ENCODE peak calls at places on chromosomes 3 and 15, in six cellular contexts. One of them, this sample, is unnamed.

GRCh38 chr3:185702564-185703225 is 116.6 kb downstream of the SENP2 start:
- DNase-seq in EH: peak
- DNase-seq in substantia nigra: no peak
- DNase-seq in GM23248: no peak
- DNase-seq in HEK293T: peak
- DNase-seq in NT2/D1: no peak
- DNase-seq in this sample: no peak

GRCh38 chr3:126070146-126070545 is 13.8 kb downstream of the SLC41A3 start:
- DNase-seq in EH: no peak
- DNase-seq in substantia nigra: peak
- DNase-seq in GM23248: no peak
- DNase-seq in HEK293T: no peak
- DNase-seq in NT2/D1: no peak
- DNase-seq in this sample: no peak

GRCh38 chr15:60972866-60973265 is 256.2 kb downstream of the RORA start:
- DNase-seq in EH: peak
- DNase-seq in substantia nigra: no peak
- DNase-seq in GM23248: peak
- DNase-seq in HEK293T: no peak
- DNase-seq in NT2/D1: no peak
- DNase-seq in this sample: no peak

GRCh38 chr3:136990826-136991225 is 33.0 kb downstream of the IL20RB start:
- DNase-seq in EH: no peak
- DNase-seq in substantia nigra: no peak
- DNase-seq in GM23248: no peak
- DNase-seq in HEK293T: peak
- DNase-seq in NT2/D1: no peak
- DNase-seq in this sample: no peak

GRCh38 chr15:86611392-86612040 is 531.8 kb downstream of the AGBL1 start:
- DNase-seq in EH: no peak
- DNase-seq in substantia nigra: no peak
- DNase-seq in GM23248: no peak
- DNase-seq in HEK293T: no peak
- DNase-seq in NT2/D1: no peak
- DNase-seq in this sample: no peak

GRCh38 chr3:46665763-46666470 is 27.6 kb downstream of the ALS2CL start:
- DNase-seq in EH: no peak
- DNase-seq in substantia nigra: no peak
- DNase-seq in GM23248: no peak
- DNase-seq in HEK293T: no peak
- DNase-seq in NT2/D1: no peak
- DNase-seq in this sample: peak

GRCh38 chr15:29773816-29774215 is 48.5 kb downstream of the TJP1 start:
- DNase-seq in EH: peak
- DNase-seq in substantia nigra: no peak
- DNase-seq in GM23248: peak
- DNase-seq in HEK293T: no peak
- DNase-seq in NT2/D1: no peak
- DNase-seq in this sample: no peak

GRCh38 chr3:33624756-33625155 is 93.3 kb downstream of the CLASP2 start:
- DNase-seq in EH: no peak
- DNase-seq in substantia nigra: no peak
- DNase-seq in GM23248: peak
- DNase-seq in HEK293T: no peak
- DNase-seq in NT2/D1: no peak
- DNase-seq in this sample: no peak

GRCh38 chr15:45635191-45635638 is 386 bp downstream of the SQOR start:
- DNase-seq in EH: peak
- DNase-seq in substantia nigra: no peak
- DNase-seq in GM23248: peak
- DNase-seq in HEK293T: peak
- DNase-seq in NT2/D1: no peak
- DNase-seq in this sample: no peak

GRCh38 chr15:81480645-81481053 is 106.6 kb upstream of the TMC3 start:
- DNase-seq in EH: peak
- DNase-seq in substantia nigra: peak
- DNase-seq in GM23248: peak
- DNase-seq in HEK293T: peak
- DNase-seq in NT2/D1: peak
- DNase-seq in this sample: peak

GRCh38 chr15:36090276-36090946 is 489.0 kb upstream of the CDIN1 start:
- DNase-seq in EH: no peak
- DNase-seq in substantia nigra: no peak
- DNase-seq in GM23248: no peak
- DNase-seq in HEK293T: no peak
- DNase-seq in NT2/D1: peak
- DNase-seq in this sample: peak

GRCh38 chr3:100525753-100526612 is 33.6 kb downstream of the TMEM45A start:
- DNase-seq in EH: peak
- DNase-seq in substantia nigra: no peak
- DNase-seq in GM23248: peak
- DNase-seq in HEK293T: peak
- DNase-seq in NT2/D1: no peak
- DNase-seq in this sample: no peak

GRCh38 chr3:11948331-11948730 is 55.9 kb upstream of the SYN2 start:
- DNase-seq in EH: no peak
- DNase-seq in substantia nigra: no peak
- DNase-seq in GM23248: no peak
- DNase-seq in HEK293T: no peak
- DNase-seq in NT2/D1: no peak
- DNase-seq in this sample: no peak

GRCh38 chr3:156181509-156181908 is 61.1 kb downstream of the KCNAB1 start:
- DNase-seq in EH: peak
- DNase-seq in substantia nigra: no peak
- DNase-seq in GM23248: peak
- DNase-seq in HEK293T: no peak
- DNase-seq in NT2/D1: no peak
- DNase-seq in this sample: no peak

GRCh38 chr15:74540135-74540760 is 772 bp upstream of the ARID3B start:
- DNase-seq in EH: peak
- DNase-seq in substantia nigra: no peak
- DNase-seq in GM23248: peak
- DNase-seq in HEK293T: no peak
- DNase-seq in NT2/D1: no peak
- DNase-seq in this sample: no peak

GRCh38 chr3:136343873-136344281 is 93.7 kb downstream of the PCCB start:
- DNase-seq in EH: peak
- DNase-seq in substantia nigra: peak
- DNase-seq in GM23248: peak
- DNase-seq in HEK293T: no peak
- DNase-seq in NT2/D1: no peak
- DNase-seq in this sample: peak

GRCh38 chr15:51077565-51078153 is 17.0 kb downstream of the TNFAIP8L3 start:
- DNase-seq in EH: peak
- DNase-seq in substantia nigra: peak
- DNase-seq in GM23248: peak
- DNase-seq in HEK293T: no peak
- DNase-seq in NT2/D1: peak
- DNase-seq in this sample: peak

GRCh38 chr3:72756900-72757299 is 91.3 kb downstream of the SHQ1 start:
- DNase-seq in EH: no peak
- DNase-seq in substantia nigra: no peak
- DNase-seq in GM23248: no peak
- DNase-seq in HEK293T: no peak
- DNase-seq in NT2/D1: no peak
- DNase-seq in this sample: no peak

GRCh38 chr3:16840111-16840444 is 44.7 kb upstream of the PLCL2 start:
- DNase-seq in EH: no peak
- DNase-seq in substantia nigra: no peak
- DNase-seq in GM23248: no peak
- DNase-seq in HEK293T: no peak
- DNase-seq in NT2/D1: no peak
- DNase-seq in this sample: no peak

GRCh38 chr3:45029216-45029615 is 3.1 kb downstream of the CLEC3B start:
- DNase-seq in EH: no peak
- DNase-seq in substantia nigra: no peak
- DNase-seq in GM23248: no peak
- DNase-seq in HEK293T: no peak
- DNase-seq in NT2/D1: no peak
- DNase-seq in this sample: no peak

GRCh38 chr3:53164911-53165310 is 3.9 kb downstream of the PRKCD start:
- DNase-seq in EH: no peak
- DNase-seq in substantia nigra: no peak
- DNase-seq in GM23248: no peak
- DNase-seq in HEK293T: no peak
- DNase-seq in NT2/D1: no peak
- DNase-seq in this sample: no peak

GRCh38 chr3:89315750-89316149 is 208.3 kb downstream of the EPHA3 start:
- DNase-seq in EH: no peak
- DNase-seq in substantia nigra: no peak
- DNase-seq in GM23248: no peak
- DNase-seq in HEK293T: no peak
- DNase-seq in NT2/D1: no peak
- DNase-seq in this sample: no peak

GRCh38 chr15:29268706-29269484 is 727 bp downstream of the NSMCE3 start:
- DNase-seq in EH: peak
- DNase-seq in substantia nigra: peak
- DNase-seq in GM23248: peak
- DNase-seq in HEK293T: peak
- DNase-seq in NT2/D1: peak
- DNase-seq in this sample: no peak

GRCh38 chr3:182238141-182238540 is 526.4 kb downstream of the SOX2 start:
- DNase-seq in EH: no peak
- DNase-seq in substantia nigra: peak
- DNase-seq in GM23248: no peak
- DNase-seq in HEK293T: no peak
- DNase-seq in NT2/D1: peak
- DNase-seq in this sample: no peak

GRCh38 chr3:130263708-130264107 is 81.8 kb upstream of the COL6A5 start:
- DNase-seq in EH: no peak
- DNase-seq in substantia nigra: no peak
- DNase-seq in GM23248: no peak
- DNase-seq in HEK293T: no peak
- DNase-seq in NT2/D1: no peak
- DNase-seq in this sample: no peak

This sample was measured in NCI-H2029.